ENCODE peak calls at places on chromosomes 5 and 9, in five cellular contexts. D, R, Y, G and O are unnamed samples.

GRCh38 chr5:176676361-176676824 is 29.1 kb downstream of the TSPAN17 start:
- DNase-seq in D (peak), R (no peak), Y (no peak), G (peak), O (peak)

GRCh38 chr5:167315762-167316161 is 975.7 kb upstream of the WWC1 start:
- DNase-seq in D (no peak), R (no peak), Y (no peak), G (no peak), O (no peak)

GRCh38 chr5:101897914-101898313 is 398.2 kb downstream of the SLCO4C1 start:
- DNase-seq in D (no peak), R (no peak), Y (no peak), G (no peak), O (no peak)

GRCh38 chr5:367358-368130 is 46.0 kb downstream of the AHRR start:
- DNase-seq in D (no peak), R (peak), Y (no peak), G (no peak), O (no peak)

GRCh38 chr9:36847781-36848673 is 186.0 kb downstream of the PAX5 start:
- DNase-seq in D (no peak), R (no peak), Y (no peak), G (peak), O (no peak)

GRCh38 chr5:78731884-78732283 is 83.3 kb upstream of the LHFPL2 start:
- DNase-seq in D (no peak), R (no peak), Y (no peak), G (peak), O (no peak)

GRCh38 chr5:132085686-132086085 is 12.1 kb downstream of the CSF2 start:
- DNase-seq in D (no peak), R (no peak), Y (no peak), G (no peak), O (no peak)

GRCh38 chr9:98479967-98480847 is 224.8 kb upstream of the TBC1D2 start:
- DNase-seq in D (no peak), R (no peak), Y (no peak), G (no peak), O (no peak)

GRCh38 chr5:83255268-83255667 is 177.9 kb downstream of the XRCC4 start:
- DNase-seq in D (no peak), R (no peak), Y (no peak), G (peak), O (no peak)

GRCh38 chr9:21906213-21906612 is 88.0 kb downstream of the CDKN2A start:
- DNase-seq in D (no peak), R (no peak), Y (no peak), G (no peak), O (no peak)

GRCh38 chr5:34789021-34789531 is 49.9 kb upstream of the TTC23L start:
- DNase-seq in D (no peak), R (no peak), Y (peak), G (peak), O (no peak)

GRCh38 chr9:124941689-124942561 is 1.0 kb upstream of the GOLGA1 start:
- DNase-seq in D (peak), R (no peak), Y (peak), G (peak), O (peak)

GRCh38 chr9:134563397-134563796 is 78.2 kb upstream of the COL5A1 start:
- DNase-seq in D (no peak), R (peak), Y (no peak), G (no peak), O (no peak)

GRCh38 chr5:128669803-128670202 is 131.8 kb upstream of the FBN2 start:
- DNase-seq in D (no peak), R (no peak), Y (no peak), G (peak), O (no peak)

GRCh38 chr5:126812199-126812570 is 35.2 kb downstream of the LMNB1 start:
- DNase-seq in D (no peak), R (no peak), Y (no peak), G (no peak), O (no peak)

GRCh38 chr9:77954018-77954417 is 77.6 kb downstream of the GNAQ start:
- DNase-seq in D (no peak), R (no peak), Y (no peak), G (peak), O (no peak)

GRCh38 chr9:119272500-119273211 is 96.6 kb downstream of the BRINP1 start:
- DNase-seq in D (no peak), R (no peak), Y (no peak), G (no peak), O (no peak)

GRCh38 chr5:179368806-179369529 is 23.7 kb upstream of the ADAMTS2 start:
- DNase-seq in D (no peak), R (no peak), Y (no peak), G (no peak), O (no peak)

GRCh38 chr5:59738039-59738438 is 155.5 kb downstream of the PDE4D start:
- DNase-seq in D (no peak), R (no peak), Y (no peak), G (no peak), O (no peak)

GRCh38 chr9:69385474-69386091 is 60.6 kb downstream of the ENTREP1 start:
- DNase-seq in D (no peak), R (no peak), Y (no peak), G (no peak), O (no peak)

GRCh38 chr5:74017786-74018211 is 391.8 kb downstream of the ARHGEF28 start:
- DNase-seq in D (no peak), R (no peak), Y (no peak), G (peak), O (no peak)

GRCh38 chr9:123400926-123401503 is 45.0 kb downstream of the CRB2 start:
- DNase-seq in D (no peak), R (no peak), Y (no peak), G (no peak), O (no peak)

GRCh38 chr5:10719965-10720364 is 41.1 kb downstream of the DAP start:
- DNase-seq in D (no peak), R (no peak), Y (no peak), G (peak), O (no peak)

GRCh38 chr5:130471-131175 is 38.7 kb downstream of the PLEKHG4B start:
- DNase-seq in D (no peak), R (no peak), Y (no peak), G (peak), O (no peak)

GRCh38 chr5:43033845-43034590 is 6.1 kb downstream of the ANXA2R start:
- DNase-seq in D (no peak), R (peak), Y (no peak), G (peak), O (no peak)

GRCh38 chr9:97388721-97389238 is 23.1 kb upstream of the TDRD7 start:
- DNase-seq in D (peak), R (no peak), Y (no peak), G (no peak), O (peak)

DNA sequence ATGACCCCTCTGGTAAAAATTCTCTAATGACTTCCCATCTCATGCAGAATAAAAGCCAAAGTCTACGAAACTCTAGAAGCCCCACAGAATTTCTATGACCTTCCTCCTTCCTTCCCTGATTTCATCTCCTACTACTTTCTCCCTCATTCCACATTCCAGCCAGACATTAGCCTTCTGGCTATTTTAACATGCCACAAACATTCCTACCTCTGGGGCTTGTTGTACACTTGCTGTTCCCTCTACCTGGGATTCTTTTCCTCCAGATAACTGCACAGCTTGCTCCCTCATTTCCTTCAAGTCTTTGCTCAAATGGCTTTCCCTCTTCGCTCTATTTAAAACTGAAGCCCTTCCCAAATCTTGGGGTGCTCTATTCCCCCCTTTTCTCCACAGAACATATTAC is 60.1 kb downstream of the FBXW11 start:
- DNase-seq in D (no peak), R (no peak), Y (no peak), G (no peak), O (no peak)
- TF ChIP-seq CTCF in D (no peak), R (no peak), Y (no peak), G (no peak), O (no peak)

GRCh38 chr9:96071245-96072124 is 196.0 kb downstream of the ERCC6L2 start:
- DNase-seq in D (peak), R (no peak), Y (no peak), G (peak), O (peak)
- TF ChIP-seq CTCF in D (peak), R (peak), Y (no peak), G (peak), O (peak)

DNA sequence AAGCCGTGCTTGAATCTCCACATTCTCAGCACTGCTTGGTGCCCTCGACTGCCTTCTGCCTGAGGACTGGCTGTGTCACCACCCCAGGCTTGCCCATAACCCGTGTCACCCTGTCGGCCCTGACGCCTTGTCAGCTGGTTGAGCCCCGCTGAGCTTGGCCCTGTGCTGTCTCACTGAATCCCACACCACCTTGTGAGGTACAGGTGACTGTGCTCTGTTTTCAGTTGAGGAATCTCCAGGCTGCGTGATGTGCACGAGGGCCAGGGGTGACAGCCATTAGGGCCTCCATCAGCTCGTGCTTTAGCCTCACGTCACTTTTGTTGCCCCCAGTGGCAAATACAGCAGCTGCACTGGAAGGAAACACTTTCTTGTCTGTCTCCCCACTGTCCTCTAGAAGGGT is 90.7 kb downstream of the CACNA1B start:
- DNase-seq in D (no peak), R (peak), Y (no peak), G (no peak), O (no peak)
- TF ChIP-seq CTCF in D (no peak), R (no peak), Y (no peak), G (no peak), O (no peak)

DNA sequence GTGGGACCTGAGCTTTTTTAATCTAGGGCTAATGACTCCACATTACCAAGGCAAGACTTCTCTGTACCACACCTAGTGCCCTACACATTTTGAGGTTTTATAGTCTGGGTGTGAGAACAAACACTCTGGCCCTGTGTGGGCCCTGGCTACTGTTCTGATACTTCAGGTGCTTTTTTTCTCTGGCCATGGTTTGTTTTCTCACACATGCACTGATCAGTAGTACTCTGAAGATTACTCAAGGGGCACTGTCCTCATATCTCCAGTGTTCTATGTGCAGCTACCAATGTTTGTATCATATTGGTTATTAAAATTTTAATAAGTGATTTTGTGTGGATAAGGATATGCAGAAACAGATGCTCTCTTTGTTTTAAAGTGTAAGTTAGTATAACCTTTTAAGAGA is 5.9 kb upstream of the C9orf40 start:
- DNase-seq in D (no peak), R (no peak), Y (no peak), G (no peak), O (no peak)
- TF ChIP-seq CTCF in D (no peak), R (no peak), Y (no peak), G (no peak), O (no peak)